ENCODE peak calls at places on chromosomes 3 and 15, in five cellular contexts. One of them, this sample, is unnamed.

GRCh38 chr15:37636736-37637135 is 297.7 kb upstream of the TMCO5A start:
- DNase-seq in H1: no peak
- DNase-seq in epithelial cell of esophagus: no peak
- DNase-seq in activated effector memory CD4-positive, alpha-beta T cell treated with anti-CD3 and anti-CD28 coated beads, Interleukin-2, amount 50 U/mL, for 16 hours: no peak
- DNase-seq in activated CD4-positive, alpha-beta T cell treated with anti-CD3 and anti-CD28 coated beads for 4 hours: no peak
- DNase-seq in this sample: no peak

GRCh38 chr3:147189016-147189415 is 217.3 kb downstream of the ZIC4 start:
- DNase-seq in H1: no peak
- DNase-seq in activated CD4-positive, alpha-beta T cell treated with anti-CD3 and anti-CD28 coated beads for 4 hours: no peak
- DNase-seq in activated effector memory CD4-positive, alpha-beta T cell treated with anti-CD3 and anti-CD28 coated beads, Interleukin-2, amount 50 U/mL, for 16 hours: no peak
- DNase-seq in epithelial cell of esophagus: no peak
- DNase-seq in this sample: no peak

GRCh38 chr3:31092748-31093607 is 198.5 kb upstream of the GADL1 start:
- DNase-seq in activated effector memory CD4-positive, alpha-beta T cell treated with anti-CD3 and anti-CD28 coated beads, Interleukin-2, amount 50 U/mL, for 16 hours: no peak
- DNase-seq in activated CD4-positive, alpha-beta T cell treated with anti-CD3 and anti-CD28 coated beads for 4 hours: no peak
- DNase-seq in epithelial cell of esophagus: no peak
- DNase-seq in H1: no peak
- DNase-seq in this sample: no peak

GRCh38 chr3:153182894-153183293 is 20.9 kb downstream of the RAP2B start:
- DNase-seq in activated effector memory CD4-positive, alpha-beta T cell treated with anti-CD3 and anti-CD28 coated beads, Interleukin-2, amount 50 U/mL, for 16 hours: no peak
- DNase-seq in activated CD4-positive, alpha-beta T cell treated with anti-CD3 and anti-CD28 coated beads for 4 hours: no peak
- DNase-seq in epithelial cell of esophagus: no peak
- DNase-seq in H1: no peak
- DNase-seq in this sample: no peak

GRCh38 chr3:46667061-46667621 is 26.3 kb downstream of the ALS2CL start:
- DNase-seq in activated CD4-positive, alpha-beta T cell treated with anti-CD3 and anti-CD28 coated beads for 4 hours: no peak
- DNase-seq in H1: peak; percentile 39
- DNase-seq in activated effector memory CD4-positive, alpha-beta T cell treated with anti-CD3 and anti-CD28 coated beads, Interleukin-2, amount 50 U/mL, for 16 hours: no peak
- DNase-seq in epithelial cell of esophagus: no peak
- DNase-seq in this sample: no peak

GRCh38 chr15:35736150-35736549 is 190.2 kb upstream of the DPH6 start:
- DNase-seq in activated CD4-positive, alpha-beta T cell treated with anti-CD3 and anti-CD28 coated beads for 4 hours: no peak
- DNase-seq in epithelial cell of esophagus: peak; percentile 34
- DNase-seq in activated effector memory CD4-positive, alpha-beta T cell treated with anti-CD3 and anti-CD28 coated beads, Interleukin-2, amount 50 U/mL, for 16 hours: no peak
- DNase-seq in H1: no peak
- DNase-seq in this sample: no peak

GRCh38 chr15:74781673-74782595 is at the start of gene CSK:
- DNase-seq in epithelial cell of esophagus: peak; percentile 69
- DNase-seq in activated CD4-positive, alpha-beta T cell treated with anti-CD3 and anti-CD28 coated beads for 4 hours: peak; percentile 71
- DNase-seq in H1: peak; percentile 79
- DNase-seq in activated effector memory CD4-positive, alpha-beta T cell treated with anti-CD3 and anti-CD28 coated beads, Interleukin-2, amount 50 U/mL, for 16 hours: peak; percentile 93
- DNase-seq in this sample: peak; percentile 49

GRCh38 chr3:1979961-1980615 is 118.6 kb upstream of the CNTN4 start:
- DNase-seq in epithelial cell of esophagus: no peak
- DNase-seq in activated effector memory CD4-positive, alpha-beta T cell treated with anti-CD3 and anti-CD28 coated beads, Interleukin-2, amount 50 U/mL, for 16 hours: no peak
- DNase-seq in activated CD4-positive, alpha-beta T cell treated with anti-CD3 and anti-CD28 coated beads for 4 hours: no peak
- DNase-seq in H1: no peak
- DNase-seq in this sample: no peak

GRCh38 chr15:64695571-64695992 is 79.8 kb downstream of the RBPMS2 start:
- DNase-seq in epithelial cell of esophagus: no peak
- DNase-seq in activated effector memory CD4-positive, alpha-beta T cell treated with anti-CD3 and anti-CD28 coated beads, Interleukin-2, amount 50 U/mL, for 16 hours: no peak
- DNase-seq in activated CD4-positive, alpha-beta T cell treated with anti-CD3 and anti-CD28 coated beads for 4 hours: no peak
- DNase-seq in H1: no peak
- DNase-seq in this sample: no peak

GRCh38 chr3:188583476-188584161 is 429.7 kb downstream of the LPP start:
- DNase-seq in H1: no peak
- DNase-seq in activated effector memory CD4-positive, alpha-beta T cell treated with anti-CD3 and anti-CD28 coated beads, Interleukin-2, amount 50 U/mL, for 16 hours: peak; percentile 62
- DNase-seq in activated CD4-positive, alpha-beta T cell treated with anti-CD3 and anti-CD28 coated beads for 4 hours: peak; percentile 14
- DNase-seq in epithelial cell of esophagus: no peak
- DNase-seq in this sample: peak; percentile 47

GRCh38 chr3:194808709-194809108 is 123.0 kb downstream of the FAM43A start:
- DNase-seq in epithelial cell of esophagus: peak; percentile 88
- DNase-seq in activated effector memory CD4-positive, alpha-beta T cell treated with anti-CD3 and anti-CD28 coated beads, Interleukin-2, amount 50 U/mL, for 16 hours: no peak
- DNase-seq in H1: no peak
- DNase-seq in activated CD4-positive, alpha-beta T cell treated with anti-CD3 and anti-CD28 coated beads for 4 hours: no peak
- DNase-seq in this sample: peak; percentile 96

GRCh38 chr15:80185152-80185551 is 32.4 kb downstream of the FAH start:
- DNase-seq in H1: no peak
- DNase-seq in epithelial cell of esophagus: no peak
- DNase-seq in activated CD4-positive, alpha-beta T cell treated with anti-CD3 and anti-CD28 coated beads for 4 hours: no peak
- DNase-seq in activated effector memory CD4-positive, alpha-beta T cell treated with anti-CD3 and anti-CD28 coated beads, Interleukin-2, amount 50 U/mL, for 16 hours: no peak
- DNase-seq in this sample: no peak

GRCh38 chr3:64074895-64075679 is 51.8 kb upstream of the PSMD6 start:
- DNase-seq in activated effector memory CD4-positive, alpha-beta T cell treated with anti-CD3 and anti-CD28 coated beads, Interleukin-2, amount 50 U/mL, for 16 hours: no peak
- DNase-seq in epithelial cell of esophagus: no peak
- DNase-seq in H1: no peak
- DNase-seq in activated CD4-positive, alpha-beta T cell treated with anti-CD3 and anti-CD28 coated beads for 4 hours: no peak
- DNase-seq in this sample: no peak

GRCh38 chr3:183485093-183485492 is 56.7 kb upstream of the MCF2L2 start:
- DNase-seq in activated CD4-positive, alpha-beta T cell treated with anti-CD3 and anti-CD28 coated beads for 4 hours: no peak
- DNase-seq in epithelial cell of esophagus: no peak
- DNase-seq in H1: peak; percentile 38
- DNase-seq in activated effector memory CD4-positive, alpha-beta T cell treated with anti-CD3 and anti-CD28 coated beads, Interleukin-2, amount 50 U/mL, for 16 hours: no peak
- DNase-seq in this sample: no peak

GRCh38 chr3:19735111-19735510 is 198.9 kb downstream of the EFHB start:
- DNase-seq in activated CD4-positive, alpha-beta T cell treated with anti-CD3 and anti-CD28 coated beads for 4 hours: no peak
- DNase-seq in H1: no peak
- DNase-seq in activated effector memory CD4-positive, alpha-beta T cell treated with anti-CD3 and anti-CD28 coated beads, Interleukin-2, amount 50 U/mL, for 16 hours: no peak
- DNase-seq in epithelial cell of esophagus: no peak
- DNase-seq in this sample: no peak

GRCh38 chr3:195873971-195874370 is 34.4 kb downstream of the TNK2 start:
- DNase-seq in H1: no peak
- DNase-seq in activated CD4-positive, alpha-beta T cell treated with anti-CD3 and anti-CD28 coated beads for 4 hours: no peak
- DNase-seq in epithelial cell of esophagus: peak; percentile 26
- DNase-seq in activated effector memory CD4-positive, alpha-beta T cell treated with anti-CD3 and anti-CD28 coated beads, Interleukin-2, amount 50 U/mL, for 16 hours: no peak
- DNase-seq in this sample: peak; percentile 55

GRCh38 chr3:179410317-179410716 is 41.0 kb downstream of the GNB4 start:
- DNase-seq in activated CD4-positive, alpha-beta T cell treated with anti-CD3 and anti-CD28 coated beads for 4 hours: no peak
- DNase-seq in activated effector memory CD4-positive, alpha-beta T cell treated with anti-CD3 and anti-CD28 coated beads, Interleukin-2, amount 50 U/mL, for 16 hours: no peak
- DNase-seq in epithelial cell of esophagus: peak; percentile 13
- DNase-seq in H1: no peak
- DNase-seq in this sample: no peak

This sample was measured in mammary epithelial cell.